ENCODE peak calls at places on chromosomes 16 and 17, in six cellular contexts. U, O, C, M, V and E are unnamed samples.
A peak's percentile ranks its signal among the peaks of the same experiment; 100 is the strongest.

GRCh38 chr17:21678451-21679081 is 13.8 kb upstream of the KCNJ18 start:
- DNase-seq in V (peak; percentile 50), M (no peak), U (no peak), C (no peak), O (no peak), E (no peak)

GRCh38 chr17:65536573-65537342 is 24.7 kb downstream of the AXIN2 start:
- DNase-seq in C (no peak), O (no peak), V (peak; percentile 41), M (peak; percentile 40), U (no peak), E (no peak)

GRCh38 chr17:31739300-31739699 is 119.7 kb downstream of the COPRS start:
- DNase-seq in C (no peak), O (no peak), V (no peak), M (peak; percentile 94), U (no peak), E (no peak)

GRCh38 chr17:752620-753219 is 656 bp upstream of the GEMIN4 start:
- DNase-seq in U (peak; percentile 81), V (peak; percentile 92), O (peak; percentile 78), C (peak; percentile 88), M (peak; percentile 68), E (no peak)

GRCh38 chr16:87463722-87464690 is 28.8 kb downstream of the ZCCHC14 start:
- DNase-seq in M (peak; percentile 79), V (no peak), U (peak; percentile 68), O (peak; percentile 45), C (no peak), E (peak; percentile 13)

GRCh38 chr16:8623634-8624033 is 2.1 kb downstream of the METTL22 start:
- DNase-seq in M (peak; percentile 35), O (no peak), U (no peak), V (peak; percentile 29), C (no peak), E (no peak)

GRCh38 chr17:49551221-49552069 is 24.2 kb upstream of the NXPH3 start:
- DNase-seq in O (no peak), M (no peak), C (no peak), V (no peak), U (no peak), E (no peak)

GRCh38 chr17:61323015-61323379 is 76.6 kb upstream of the TBX2 start:
- DNase-seq in O (peak; percentile 48), M (no peak), C (no peak), U (no peak), V (no peak), E (no peak)

GRCh38 chr16:88936008-88936912 is 40.7 kb downstream of the CBFA2T3 start:
- DNase-seq in U (no peak), C (peak; percentile 70), M (no peak), V (peak; percentile 84), O (no peak), E (no peak)
- TF ChIP-seq CTCF in U (no peak), C (no peak), M (no peak), V (no peak), O (no peak), E (no peak)

DNA sequence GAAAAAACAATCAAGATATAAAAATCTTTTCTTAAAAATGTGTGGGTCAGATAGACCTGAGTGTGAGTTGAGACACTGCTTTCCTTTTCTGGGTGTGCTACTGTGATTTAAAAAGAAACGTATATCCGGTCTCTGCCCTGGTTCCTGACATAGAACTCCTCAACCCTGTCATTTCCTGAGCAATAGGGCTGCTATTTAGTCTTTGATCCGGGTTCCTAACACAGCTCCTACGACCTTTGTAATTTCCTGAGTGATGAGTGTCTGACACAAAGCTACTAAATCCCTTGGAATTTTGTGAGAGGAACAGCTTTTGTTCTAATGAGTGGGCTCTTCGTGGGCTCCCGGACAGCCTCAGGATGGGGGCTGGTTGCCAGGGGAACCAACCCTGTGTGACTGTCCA is 93.9 kb upstream of the FA2H start:
- DNase-seq in O (no peak), C (no peak), V (no peak), M (peak; percentile 50), U (no peak), E (no peak)
- H3K27ac ChIP-seq in O (no peak overlapping the region), C (peak overlapping the region; percentile 61), V (peak overlapping the region; percentile 14), M (no peak overlapping the region), U (no peak overlapping the region), E (peak overlapping the region; percentile 15)

DNA sequence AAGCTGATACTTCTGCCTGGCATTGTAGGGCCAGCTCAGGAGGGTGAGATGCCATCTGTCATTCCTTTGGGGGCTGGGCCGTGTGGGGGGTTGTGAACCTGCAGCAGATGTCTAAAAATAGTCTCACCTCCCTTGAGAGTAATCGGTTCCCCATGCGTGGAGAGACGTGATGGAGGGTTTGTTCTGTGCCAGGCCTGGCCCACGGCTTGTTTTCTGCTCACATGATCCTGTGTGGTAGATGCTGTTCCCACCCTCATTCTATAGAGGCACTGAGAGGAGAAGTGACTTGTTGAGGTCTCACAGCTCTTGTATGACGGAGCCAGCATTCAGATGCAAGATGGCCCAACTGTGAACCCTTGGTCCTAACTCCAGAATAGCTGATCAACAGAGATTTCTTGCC is 4.6 kb downstream of the IRF8 start:
- DNase-seq in M (no peak), O (no peak), V (no peak), U (no peak), C (no peak), E (no peak)
- H3K27me3 ChIP-seq in M (peaks cover 29% of the 10 kb centered on the region), O (no peaks in the 10 kb centered on the region), V (peaks cover 12% of the 10 kb centered on the region), U (peaks cover 15% of the 10 kb centered on the region), C (peaks cover 10% of the 10 kb centered on the region), E (no peaks in the 10 kb centered on the region)

GRCh38 chr16:71250461-71251232 is 20.1 kb upstream of the HYDIN start:
- DNase-seq in U (no peak), V (no peak), O (no peak), M (no peak), C (no peak), E (no peak)
- TF ChIP-seq CTCF in U (no peak), V (no peak), O (no peak), M (no peak), C (no peak), E (no peak)